ENCODE peak calls at places on chromosomes 6 and 20, in six cellular contexts. One of them, this sample, is unnamed.

GRCh38 chr20:32062776-32063170 is 10.7 kb downstream of the HCK start:
- DNase-seq in tibial nerve: no peak
- DNase-seq in brain microvascular endothelial cell: no peak
- DNase-seq in choroid plexus epithelial cell: no peak
- DNase-seq in AG10803: no peak
- DNase-seq in foreskin fibroblast: no peak
- DNase-seq in this sample: no peak

GRCh38 chr20:56483970-56484369 is 15.5 kb downstream of the RTF2 start:
- DNase-seq in tibial nerve: no peak
- DNase-seq in choroid plexus epithelial cell: no peak
- DNase-seq in AG10803: no peak
- DNase-seq in brain microvascular endothelial cell: no peak
- DNase-seq in foreskin fibroblast: no peak
- DNase-seq in this sample: no peak

GRCh38 chr20:32635764-32636163 is 38.0 kb downstream of the C20orf203 start:
- DNase-seq in brain microvascular endothelial cell: peak
- DNase-seq in tibial nerve: no peak
- DNase-seq in foreskin fibroblast: no peak
- DNase-seq in AG10803: no peak
- DNase-seq in choroid plexus epithelial cell: peak
- DNase-seq in this sample: peak

GRCh38 chr20:36808317-36809257 is 35.0 kb upstream of the DSN1 start:
- DNase-seq in AG10803: peak
- DNase-seq in foreskin fibroblast: peak
- DNase-seq in tibial nerve: peak
- DNase-seq in brain microvascular endothelial cell: peak
- DNase-seq in choroid plexus epithelial cell: peak
- DNase-seq in this sample: peak

GRCh38 chr6:65908065-65908464 is 201.0 kb upstream of the EYS start:
- DNase-seq in tibial nerve: no peak
- DNase-seq in choroid plexus epithelial cell: no peak
- DNase-seq in brain microvascular endothelial cell: no peak
- DNase-seq in foreskin fibroblast: no peak
- DNase-seq in AG10803: no peak
- DNase-seq in this sample: no peak

GRCh38 chr6:52245425-52245824 is 1.1 kb upstream of the IL17F start:
- DNase-seq in tibial nerve: no peak
- DNase-seq in foreskin fibroblast: no peak
- DNase-seq in choroid plexus epithelial cell: no peak
- DNase-seq in AG10803: no peak
- DNase-seq in brain microvascular endothelial cell: no peak
- DNase-seq in this sample: no peak

GRCh38 chr20:38452880-38453624 is 17.9 kb upstream of the SNHG17 start:
- DNase-seq in brain microvascular endothelial cell: peak
- DNase-seq in choroid plexus epithelial cell: peak
- DNase-seq in tibial nerve: no peak
- DNase-seq in foreskin fibroblast: peak
- DNase-seq in AG10803: peak
- DNase-seq in this sample: peak

GRCh38 chr6:113970808-113971676 is at the start of gene HDAC2:
- DNase-seq in foreskin fibroblast: peak
- DNase-seq in brain microvascular endothelial cell: peak
- DNase-seq in choroid plexus epithelial cell: peak
- DNase-seq in AG10803: peak
- DNase-seq in tibial nerve: peak
- DNase-seq in this sample: peak

GRCh38 chr20:1402149-1402548 is 9.3 kb upstream of the FKBP1A start:
- DNase-seq in brain microvascular endothelial cell: no peak
- DNase-seq in tibial nerve: no peak
- DNase-seq in choroid plexus epithelial cell: no peak
- DNase-seq in foreskin fibroblast: no peak
- DNase-seq in AG10803: peak
- DNase-seq in this sample: peak

GRCh38 chr20:51318058-51318960 is 224.2 kb downstream of the NFATC2 start:
- DNase-seq in AG10803: no peak
- DNase-seq in tibial nerve: no peak
- DNase-seq in brain microvascular endothelial cell: peak
- DNase-seq in choroid plexus epithelial cell: peak
- DNase-seq in foreskin fibroblast: no peak
- DNase-seq in this sample: peak

GRCh38 chr6:135270676-135271536 is 89.8 kb downstream of the MYB start:
- DNase-seq in foreskin fibroblast: peak
- DNase-seq in choroid plexus epithelial cell: peak
- DNase-seq in brain microvascular endothelial cell: no peak
- DNase-seq in tibial nerve: no peak
- DNase-seq in AG10803: no peak
- DNase-seq in this sample: no peak

GRCh38 chr20:62977613-62978558 is 25.4 kb downstream of the SLC17A9 start:
- DNase-seq in brain microvascular endothelial cell: no peak
- DNase-seq in AG10803: no peak
- DNase-seq in foreskin fibroblast: no peak
- DNase-seq in tibial nerve: no peak
- DNase-seq in choroid plexus epithelial cell: no peak
- DNase-seq in this sample: no peak

GRCh38 chr20:40564997-40565680 is 123.9 kb downstream of the MAFB start:
- DNase-seq in choroid plexus epithelial cell: peak
- DNase-seq in tibial nerve: no peak
- DNase-seq in brain microvascular endothelial cell: peak
- DNase-seq in foreskin fibroblast: peak
- DNase-seq in AG10803: peak
- DNase-seq in this sample: peak

GRCh38 chr6:116779569-116780164 is 14.1 kb upstream of the FAM162B start:
- DNase-seq in brain microvascular endothelial cell: no peak
- DNase-seq in choroid plexus epithelial cell: peak
- DNase-seq in tibial nerve: no peak
- DNase-seq in AG10803: peak
- DNase-seq in foreskin fibroblast: no peak
- DNase-seq in this sample: peak

GRCh38 chr6:37340639-37340943 is 13.2 kb upstream of the RNF8 start:
- DNase-seq in tibial nerve: no peak
- DNase-seq in choroid plexus epithelial cell: no peak
- DNase-seq in brain microvascular endothelial cell: no peak
- DNase-seq in AG10803: no peak
- DNase-seq in foreskin fibroblast: no peak
- DNase-seq in this sample: no peak

GRCh38 chr20:50724851-50725721 is 6.3 kb upstream of the PARD6B start:
- DNase-seq in AG10803: peak
- DNase-seq in brain microvascular endothelial cell: peak
- DNase-seq in foreskin fibroblast: peak
- DNase-seq in choroid plexus epithelial cell: peak
- DNase-seq in tibial nerve: peak
- DNase-seq in this sample: peak

GRCh38 chr6:45314146-45314545 is 14.0 kb upstream of the RUNX2 start:
- DNase-seq in choroid plexus epithelial cell: no peak
- DNase-seq in foreskin fibroblast: no peak
- DNase-seq in brain microvascular endothelial cell: no peak
- DNase-seq in tibial nerve: no peak
- DNase-seq in AG10803: no peak
- DNase-seq in this sample: no peak

GRCh38 chr20:20712004-20712473 is 405 bp downstream of the RALGAPA2 start:
- DNase-seq in choroid plexus epithelial cell: no peak
- DNase-seq in brain microvascular endothelial cell: no peak
- DNase-seq in tibial nerve: no peak
- DNase-seq in AG10803: no peak
- DNase-seq in foreskin fibroblast: no peak
- DNase-seq in this sample: no peak

GRCh38 chr6:67766061-67766460 is 869.0 kb upstream of the ADGRB3 start:
- DNase-seq in tibial nerve: no peak
- DNase-seq in AG10803: no peak
- DNase-seq in foreskin fibroblast: peak
- DNase-seq in choroid plexus epithelial cell: peak
- DNase-seq in brain microvascular endothelial cell: peak
- DNase-seq in this sample: peak

GRCh38 chr6:114007451-114007953 is 36.6 kb upstream of the HDAC2 start:
- DNase-seq in choroid plexus epithelial cell: no peak
- DNase-seq in brain microvascular endothelial cell: no peak
- DNase-seq in tibial nerve: no peak
- DNase-seq in AG10803: no peak
- DNase-seq in foreskin fibroblast: no peak
- DNase-seq in this sample: no peak

GRCh38 chr6:63516186-63516944 is 55.9 kb upstream of the LOC128125822 start:
- DNase-seq in tibial nerve: no peak
- DNase-seq in brain microvascular endothelial cell: no peak
- DNase-seq in foreskin fibroblast: no peak
- DNase-seq in choroid plexus epithelial cell: no peak
- DNase-seq in AG10803: no peak
- DNase-seq in this sample: peak

GRCh38 chr6:33860706-33861474 is 57.1 kb upstream of the MLN start:
- DNase-seq in brain microvascular endothelial cell: no peak
- DNase-seq in tibial nerve: no peak
- DNase-seq in AG10803: peak
- DNase-seq in foreskin fibroblast: peak
- DNase-seq in choroid plexus epithelial cell: peak
- DNase-seq in this sample: peak

GRCh38 chr6:93343476-93343875 is 75.9 kb downstream of the EPHA7 start:
- DNase-seq in tibial nerve: no peak
- DNase-seq in choroid plexus epithelial cell: no peak
- DNase-seq in brain microvascular endothelial cell: no peak
- DNase-seq in foreskin fibroblast: no peak
- DNase-seq in AG10803: no peak
- DNase-seq in this sample: no peak

GRCh38 chr6:74091133-74091793 is 395.3 kb downstream of the CD109 start:
- DNase-seq in foreskin fibroblast: peak
- DNase-seq in brain microvascular endothelial cell: no peak
- DNase-seq in tibial nerve: no peak
- DNase-seq in AG10803: peak
- DNase-seq in choroid plexus epithelial cell: peak
- DNase-seq in this sample: peak

GRCh38 chr6:55277628-55278003 is 49.7 kb upstream of the GFRAL start:
- DNase-seq in foreskin fibroblast: no peak
- DNase-seq in tibial nerve: no peak
- DNase-seq in AG10803: no peak
- DNase-seq in brain microvascular endothelial cell: no peak
- DNase-seq in choroid plexus epithelial cell: no peak
- DNase-seq in this sample: no peak

GRCh38 chr6:55281215-55281614 is 46.1 kb upstream of the GFRAL start:
- DNase-seq in foreskin fibroblast: no peak
- DNase-seq in tibial nerve: no peak
- DNase-seq in AG10803: no peak
- DNase-seq in choroid plexus epithelial cell: no peak
- DNase-seq in brain microvascular endothelial cell: no peak
- DNase-seq in this sample: no peak

GRCh38 chr6:55282145-55282544 is 45.1 kb upstream of the GFRAL start:
- DNase-seq in choroid plexus epithelial cell: peak
- DNase-seq in AG10803: no peak
- DNase-seq in tibial nerve: no peak
- DNase-seq in brain microvascular endothelial cell: no peak
- DNase-seq in foreskin fibroblast: no peak
- DNase-seq in this sample: no peak

GRCh38 chr6:55276745-55277627 is 50.3 kb upstream of the GFRAL start:
- DNase-seq in tibial nerve: no peak
- DNase-seq in AG10803: peak
- DNase-seq in choroid plexus epithelial cell: peak
- DNase-seq in foreskin fibroblast: peak
- DNase-seq in brain microvascular endothelial cell: peak
- DNase-seq in this sample: peak
- TF ChIP-seq CTCF in tibial nerve: peak
- TF ChIP-seq CTCF in AG10803: peak
- TF ChIP-seq CTCF in choroid plexus epithelial cell: peak
- TF ChIP-seq CTCF in foreskin fibroblast: peak
- TF ChIP-seq CTCF in brain microvascular endothelial cell: peak
- TF ChIP-seq CTCF in this sample: peak

GRCh38 chr6:137602311-137602710 is 108.1 kb upstream of the OLIG3 start:
- DNase-seq in choroid plexus epithelial cell: no peak
- DNase-seq in tibial nerve: no peak
- DNase-seq in AG10803: no peak
- DNase-seq in foreskin fibroblast: no peak
- DNase-seq in brain microvascular endothelial cell: no peak
- DNase-seq in this sample: no peak

GRCh38 chr6:137601471-137601870 is 107.3 kb upstream of the OLIG3 start:
- DNase-seq in AG10803: no peak
- DNase-seq in brain microvascular endothelial cell: no peak
- DNase-seq in choroid plexus epithelial cell: no peak
- DNase-seq in foreskin fibroblast: no peak
- DNase-seq in tibial nerve: no peak
- DNase-seq in this sample: no peak

GRCh38 chr6:137602871-137603270 is 108.7 kb upstream of the OLIG3 start:
- DNase-seq in foreskin fibroblast: no peak
- DNase-seq in brain microvascular endothelial cell: no peak
- DNase-seq in AG10803: no peak
- DNase-seq in tibial nerve: no peak
- DNase-seq in choroid plexus epithelial cell: no peak
- DNase-seq in this sample: no peak
- H3K4me3 ChIP-seq in foreskin fibroblast: no peak
- H3K4me3 ChIP-seq in brain microvascular endothelial cell: no peak
- H3K4me3 ChIP-seq in AG10803: no peak
- H3K4me3 ChIP-seq in tibial nerve: no peak
- H3K4me3 ChIP-seq in choroid plexus epithelial cell: no peak
- H3K4me3 ChIP-seq in this sample: no peak

GRCh38 chr6:26494117-26494516 is 6.0 kb upstream of the BTN1A1 start:
- DNase-seq in AG10803: no peak
- DNase-seq in tibial nerve: no peak
- DNase-seq in brain microvascular endothelial cell: no peak
- DNase-seq in foreskin fibroblast: no peak
- DNase-seq in choroid plexus epithelial cell: no peak
- DNase-seq in this sample: no peak

GRCh38 chr6:26491604-26492003 is 8.5 kb upstream of the BTN1A1 start:
- DNase-seq in choroid plexus epithelial cell: no peak
- DNase-seq in foreskin fibroblast: no peak
- DNase-seq in brain microvascular endothelial cell: no peak
- DNase-seq in tibial nerve: no peak
- DNase-seq in AG10803: no peak
- DNase-seq in this sample: no peak

GRCh38 chr6:26490576-26490964 is 9.5 kb upstream of the BTN1A1 start:
- DNase-seq in brain microvascular endothelial cell: no peak
- DNase-seq in foreskin fibroblast: no peak
- DNase-seq in AG10803: no peak
- DNase-seq in choroid plexus epithelial cell: no peak
- DNase-seq in tibial nerve: no peak
- DNase-seq in this sample: no peak

GRCh38 chr6:26489926-26490575 is 10.1 kb upstream of the BTN1A1 start:
- DNase-seq in AG10803: no peak
- DNase-seq in tibial nerve: no peak
- DNase-seq in choroid plexus epithelial cell: no peak
- DNase-seq in brain microvascular endothelial cell: no peak
- DNase-seq in foreskin fibroblast: no peak
- DNase-seq in this sample: no peak

DNA sequence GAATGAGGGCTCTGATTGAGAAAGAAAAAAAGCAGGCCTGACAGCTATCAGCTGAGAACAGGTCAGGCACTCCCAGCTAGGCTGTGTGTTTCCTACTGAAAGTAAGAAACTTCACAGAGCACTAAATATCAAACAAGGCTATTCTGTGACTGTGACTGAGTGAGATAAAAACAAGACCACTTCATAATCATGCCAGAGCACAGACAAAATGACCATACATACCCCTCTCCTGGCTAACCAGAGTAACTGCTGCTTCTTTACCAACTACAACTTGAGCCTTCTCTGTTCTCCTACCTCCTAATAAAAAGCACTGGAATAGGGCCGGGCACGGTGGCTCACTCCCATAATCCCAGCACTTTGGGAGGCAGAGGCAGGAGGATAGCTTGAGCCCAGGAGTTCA is 6.8 kb upstream of the BTN1A1 start:
- DNase-seq in tibial nerve: no peak
- DNase-seq in choroid plexus epithelial cell: peak
- DNase-seq in foreskin fibroblast: peak
- DNase-seq in brain microvascular endothelial cell: no peak
- DNase-seq in AG10803: peak
- DNase-seq in this sample: peak
- TF ChIP-seq CTCF in tibial nerve: no peak
- TF ChIP-seq CTCF in choroid plexus epithelial cell: peak
- TF ChIP-seq CTCF in foreskin fibroblast: peak
- TF ChIP-seq CTCF in brain microvascular endothelial cell: peak
- TF ChIP-seq CTCF in AG10803: peak
- TF ChIP-seq CTCF in this sample: peak

GRCh38 chr6:107144014-107144413 is 28.7 kb upstream of the BEND3 start:
- DNase-seq in tibial nerve: no peak
- DNase-seq in brain microvascular endothelial cell: no peak
- DNase-seq in choroid plexus epithelial cell: no peak
- DNase-seq in foreskin fibroblast: no peak
- DNase-seq in AG10803: no peak
- DNase-seq in this sample: no peak
- H3K4me3 ChIP-seq in tibial nerve: no peak
- H3K4me3 ChIP-seq in brain microvascular endothelial cell: no peak
- H3K4me3 ChIP-seq in choroid plexus epithelial cell: no peak
- H3K4me3 ChIP-seq in foreskin fibroblast: no peak
- H3K4me3 ChIP-seq in AG10803: no peak
- H3K4me3 ChIP-seq in this sample: no peak

This sample was measured in fibroblast of the aortic adventitia.